ENCODE peak calls at places on chromosomes 2 and 18, in ten cellular contexts. One of them, this sample, is unnamed.

GRCh38 chr2:117856415-117857210 is 42.1 kb downstream of the DDX18 start:
- DNase-seq in A549: peak; percentile 46
- DNase-seq in gastrocnemius medialis: no peak
- DNase-seq in lung: no peak
- DNase-seq in heart right ventricle: no peak
- DNase-seq in uterus: no peak
- DNase-seq in HCT116: peak; percentile 15
- DNase-seq in lower lobe of right lung: no peak
- DNase-seq in right cardiac atrium: no peak
- DNase-seq in PC-3: peak; percentile 94
- DNase-seq in this sample: peak; percentile 67

GRCh38 chr2:85718006-85718391 is 23.8 kb downstream of the GNLY start:
- DNase-seq in lung: no peak
- DNase-seq in A549: no peak
- DNase-seq in uterus: no peak
- DNase-seq in HCT116: no peak
- DNase-seq in heart right ventricle: no peak
- DNase-seq in PC-3: peak; percentile 43
- DNase-seq in right cardiac atrium: no peak
- DNase-seq in lower lobe of right lung: no peak
- DNase-seq in gastrocnemius medialis: no peak
- DNase-seq in this sample: no peak

GRCh38 chr2:75481041-75481836 is 79.5 kb downstream of the EVA1A start:
- DNase-seq in uterus: no peak
- DNase-seq in lower lobe of right lung: no peak
- DNase-seq in lung: no peak
- DNase-seq in right cardiac atrium: no peak
- DNase-seq in gastrocnemius medialis: no peak
- DNase-seq in A549: no peak
- DNase-seq in PC-3: peak; percentile 32
- DNase-seq in HCT116: peak; percentile 10
- DNase-seq in heart right ventricle: no peak
- DNase-seq in this sample: peak; percentile 88

GRCh38 chr2:15588329-15588919 is 3.2 kb upstream of the DDX1 start:
- DNase-seq in A549: peak; percentile 56
- DNase-seq in uterus: peak; percentile 15
- DNase-seq in heart right ventricle: no peak
- DNase-seq in HCT116: peak; percentile 53
- DNase-seq in PC-3: peak; percentile 79
- DNase-seq in lower lobe of right lung: no peak
- DNase-seq in lung: peak; percentile 44
- DNase-seq in right cardiac atrium: peak; percentile 56
- DNase-seq in gastrocnemius medialis: peak; percentile 28
- DNase-seq in this sample: peak; percentile 67

GRCh38 chr2:142603761-142604160 is 273.7 kb upstream of the KYNU start:
- DNase-seq in lung: no peak
- DNase-seq in heart right ventricle: no peak
- DNase-seq in lower lobe of right lung: no peak
- DNase-seq in gastrocnemius medialis: no peak
- DNase-seq in PC-3: peak; percentile 59
- DNase-seq in A549: no peak
- DNase-seq in uterus: no peak
- DNase-seq in HCT116: no peak
- DNase-seq in right cardiac atrium: no peak
- DNase-seq in this sample: no peak

GRCh38 chr18:77622009-77622692 is 372.5 kb downstream of the GALR1 start:
- DNase-seq in right cardiac atrium: no peak
- DNase-seq in lower lobe of right lung: no peak
- DNase-seq in PC-3: no peak
- DNase-seq in A549: no peak
- DNase-seq in heart right ventricle: no peak
- DNase-seq in gastrocnemius medialis: no peak
- DNase-seq in uterus: no peak
- DNase-seq in HCT116: no peak
- DNase-seq in lung: no peak
- DNase-seq in this sample: no peak

GRCh38 chr2:66134113-66134730 is 300.7 kb upstream of the MEIS1 start:
- DNase-seq in uterus: no peak
- DNase-seq in gastrocnemius medialis: no peak
- DNase-seq in HCT116: no peak
- DNase-seq in right cardiac atrium: no peak
- DNase-seq in heart right ventricle: no peak
- DNase-seq in lung: no peak
- DNase-seq in PC-3: no peak
- DNase-seq in lower lobe of right lung: no peak
- DNase-seq in A549: no peak
- DNase-seq in this sample: no peak

GRCh38 chr2:215830313-215830712 is 183.0 kb downstream of the MREG start:
- DNase-seq in heart right ventricle: no peak
- DNase-seq in HCT116: peak; percentile 12
- DNase-seq in lower lobe of right lung: peak; percentile 47
- DNase-seq in right cardiac atrium: peak; percentile 40
- DNase-seq in PC-3: peak; percentile 62
- DNase-seq in uterus: peak; percentile 18
- DNase-seq in A549: no peak
- DNase-seq in gastrocnemius medialis: peak; percentile 24
- DNase-seq in lung: peak; percentile 48
- DNase-seq in this sample: peak; percentile 55

GRCh38 chr18:34817636-34818035 is 107.5 kb downstream of the DTNA start:
- DNase-seq in lower lobe of right lung: no peak
- DNase-seq in lung: no peak
- DNase-seq in heart right ventricle: no peak
- DNase-seq in PC-3: no peak
- DNase-seq in right cardiac atrium: no peak
- DNase-seq in uterus: no peak
- DNase-seq in HCT116: no peak
- DNase-seq in A549: no peak
- DNase-seq in gastrocnemius medialis: no peak
- DNase-seq in this sample: no peak

GRCh38 chr2:96523659-96524481 is 12.7 kb upstream of the ARID5A start:
- DNase-seq in lung: no peak
- DNase-seq in right cardiac atrium: no peak
- DNase-seq in uterus: peak; percentile 58
- DNase-seq in HCT116: no peak
- DNase-seq in PC-3: no peak
- DNase-seq in A549: no peak
- DNase-seq in gastrocnemius medialis: no peak
- DNase-seq in heart right ventricle: no peak
- DNase-seq in lower lobe of right lung: no peak
- DNase-seq in this sample: no peak

GRCh38 chr2:72031346-72032115 is 116.1 kb downstream of the CYP26B1 start:
- DNase-seq in A549: no peak
- DNase-seq in HCT116: no peak
- DNase-seq in heart right ventricle: no peak
- DNase-seq in right cardiac atrium: no peak
- DNase-seq in PC-3: no peak
- DNase-seq in lower lobe of right lung: no peak
- DNase-seq in gastrocnemius medialis: no peak
- DNase-seq in lung: peak; percentile 22
- DNase-seq in uterus: no peak
- DNase-seq in this sample: no peak
- H3K27ac ChIP-seq in A549: no peak overlapping the region
- H3K27ac ChIP-seq in HCT116: no peak overlapping the region
- H3K27ac ChIP-seq in heart right ventricle: no peak overlapping the region
- H3K27ac ChIP-seq in right cardiac atrium: no peak overlapping the region
- H3K27ac ChIP-seq in PC-3: no peak overlapping the region
- H3K27ac ChIP-seq in lower lobe of right lung: no peak overlapping the region
- H3K27ac ChIP-seq in gastrocnemius medialis: no peak overlapping the region
- H3K27ac ChIP-seq in lung: no peak overlapping the region
- H3K27ac ChIP-seq in uterus: no peak overlapping the region
- H3K27ac ChIP-seq in this sample: no peak overlapping the region

DNA sequence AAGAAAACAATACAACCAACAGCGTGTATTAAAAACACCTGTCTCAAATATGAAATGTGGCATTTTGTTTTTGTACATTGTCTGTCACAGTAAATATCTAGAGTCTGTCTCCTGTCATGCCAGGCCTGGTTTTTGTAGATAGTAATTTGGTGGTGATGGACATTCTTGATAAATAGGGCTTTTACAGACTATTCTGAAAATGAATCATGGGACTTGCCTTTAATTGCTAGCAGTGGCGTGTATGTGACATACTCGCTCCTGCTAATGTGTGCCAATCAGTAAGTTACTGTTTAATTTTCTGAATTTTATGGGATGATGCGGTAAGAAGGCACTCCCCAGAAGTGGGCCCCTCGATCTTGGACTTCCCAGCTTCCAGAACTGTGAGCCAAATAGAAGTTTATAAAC is 83.7 kb downstream of the TANC1 start:
- DNase-seq in right cardiac atrium: no peak
- DNase-seq in HCT116: no peak
- DNase-seq in PC-3: no peak
- DNase-seq in lower lobe of right lung: no peak
- DNase-seq in lung: no peak
- DNase-seq in heart right ventricle: no peak
- DNase-seq in A549: no peak
- DNase-seq in gastrocnemius medialis: no peak
- DNase-seq in uterus: no peak
- DNase-seq in this sample: no peak
- H3K27ac ChIP-seq in right cardiac atrium: no peak overlapping the region
- H3K27ac ChIP-seq in HCT116: no peak overlapping the region
- H3K27ac ChIP-seq in PC-3: no peak overlapping the region
- H3K27ac ChIP-seq in lower lobe of right lung: no peak overlapping the region
- H3K27ac ChIP-seq in lung: peak overlapping the region; percentile 27
- H3K27ac ChIP-seq in heart right ventricle: peak overlapping the region; percentile 20
- H3K27ac ChIP-seq in A549: no peak overlapping the region
- H3K27ac ChIP-seq in gastrocnemius medialis: no peak overlapping the region
- H3K27ac ChIP-seq in uterus: peak overlapping the region; percentile 2
- H3K27ac ChIP-seq in this sample: no peak overlapping the region

GRCh38 chr2:97935719-97936161 is 60.0 kb downstream of the TMEM131 start:
- DNase-seq in HCT116: peak; percentile 28
- DNase-seq in lung: no peak
- DNase-seq in lower lobe of right lung: no peak
- DNase-seq in A549: no peak
- DNase-seq in gastrocnemius medialis: no peak
- DNase-seq in PC-3: peak; percentile 80
- DNase-seq in right cardiac atrium: no peak
- DNase-seq in heart right ventricle: no peak
- DNase-seq in uterus: no peak
- DNase-seq in this sample: peak; percentile 42
- H3K27ac ChIP-seq in HCT116: peak overlapping the region; percentile 33
- H3K27ac ChIP-seq in lung: no peak overlapping the region
- H3K27ac ChIP-seq in lower lobe of right lung: no peak overlapping the region
- H3K27ac ChIP-seq in A549: no peak overlapping the region
- H3K27ac ChIP-seq in gastrocnemius medialis: peak overlapping the region; percentile 80
- H3K27ac ChIP-seq in PC-3: peak overlapping the region; percentile 64
- H3K27ac ChIP-seq in right cardiac atrium: peak overlapping the region; percentile 27
- H3K27ac ChIP-seq in heart right ventricle: no peak overlapping the region
- H3K27ac ChIP-seq in uterus: no peak overlapping the region
- H3K27ac ChIP-seq in this sample: peak overlapping the region; percentile 1

DNA sequence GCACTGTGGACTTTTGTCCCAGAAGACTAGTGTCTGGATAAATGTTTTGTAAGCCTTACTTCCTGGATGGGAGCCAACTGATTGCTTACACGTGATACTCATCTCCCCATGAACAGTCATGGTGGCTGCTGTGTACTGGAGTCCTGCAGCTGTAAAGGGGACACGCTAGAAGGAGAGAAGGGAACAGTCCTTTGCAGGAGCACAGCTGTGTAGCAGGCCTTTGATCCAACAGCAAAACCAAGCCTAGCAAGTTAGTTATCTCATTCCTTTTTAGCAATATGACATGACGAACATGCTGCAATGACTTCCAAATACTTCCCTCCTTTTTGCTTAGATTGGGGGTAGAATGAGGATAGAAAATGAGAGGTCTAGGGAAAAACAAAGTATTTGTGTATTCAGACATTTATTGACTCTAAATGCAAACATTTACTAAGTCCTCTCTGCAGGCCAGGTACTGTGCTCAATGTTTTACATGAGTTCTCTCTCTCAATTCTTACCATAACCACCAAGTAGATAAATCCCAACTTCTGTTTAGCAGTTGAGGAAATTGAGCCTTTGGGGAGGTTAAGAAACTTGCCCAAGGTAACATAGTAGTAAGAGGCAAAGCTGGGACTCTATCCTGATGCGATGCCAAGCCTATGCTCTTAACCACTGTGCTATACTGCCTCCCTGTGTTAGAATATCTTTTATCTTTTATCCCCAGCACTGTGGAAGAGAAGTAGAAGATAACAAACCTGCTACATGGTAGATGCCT is 55.4 kb upstream of the CD28 start:
- DNase-seq in heart right ventricle: no peak
- DNase-seq in lower lobe of right lung: no peak
- DNase-seq in PC-3: peak; percentile 80
- DNase-seq in lung: no peak
- DNase-seq in HCT116: peak; percentile 37
- DNase-seq in gastrocnemius medialis: peak; percentile 29
- DNase-seq in right cardiac atrium: no peak
- DNase-seq in uterus: peak; percentile 33
- DNase-seq in A549: peak; percentile 31
- DNase-seq in this sample: peak; percentile 98
- H3K27ac ChIP-seq in heart right ventricle: peak overlapping the region; percentile 56
- H3K27ac ChIP-seq in lower lobe of right lung: peak overlapping the region; percentile 66
- H3K27ac ChIP-seq in PC-3: no peak overlapping the region
- H3K27ac ChIP-seq in lung: no peak overlapping the region
- H3K27ac ChIP-seq in HCT116: no peak overlapping the region
- H3K27ac ChIP-seq in gastrocnemius medialis: peak overlapping the region; percentile 64
- H3K27ac ChIP-seq in right cardiac atrium: peak overlapping the region; percentile 63
- H3K27ac ChIP-seq in uterus: peak overlapping the region; percentile 57
- H3K27ac ChIP-seq in A549: peak overlapping the region; percentile 78
- H3K27ac ChIP-seq in this sample: peak overlapping the region; percentile 91

DNA sequence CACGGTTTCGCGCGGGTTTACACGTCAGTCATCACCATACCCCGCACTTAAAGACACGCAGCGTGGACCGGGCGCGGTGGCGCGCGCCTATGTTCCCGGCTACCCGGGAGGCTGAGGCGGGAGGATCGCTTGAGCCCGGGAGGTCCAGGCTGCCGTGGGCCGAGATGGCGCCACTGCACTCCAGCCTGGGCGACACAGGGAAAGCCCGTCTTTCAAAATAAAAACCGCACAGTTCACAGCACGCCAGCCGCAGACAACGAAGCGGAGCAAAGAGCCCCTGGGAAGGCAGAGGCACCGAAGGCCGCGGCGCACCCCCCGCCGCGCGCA is 330 bp downstream of the DTYMK start:
- DNase-seq in uterus: no peak
- DNase-seq in right cardiac atrium: peak; percentile 63
- DNase-seq in lower lobe of right lung: no peak
- DNase-seq in heart right ventricle: no peak
- DNase-seq in A549: no peak
- DNase-seq in PC-3: no peak
- DNase-seq in lung: peak; percentile 36
- DNase-seq in gastrocnemius medialis: no peak
- DNase-seq in HCT116: no peak
- DNase-seq in this sample: no peak
- H3K27ac ChIP-seq in uterus: peak overlapping the region; percentile 44
- H3K27ac ChIP-seq in right cardiac atrium: peak overlapping the region; percentile 9
- H3K27ac ChIP-seq in lower lobe of right lung: peak overlapping the region; percentile 75
- H3K27ac ChIP-seq in heart right ventricle: peak overlapping the region; percentile 93
- H3K27ac ChIP-seq in A549: peak overlapping the region; percentile 93
- H3K27ac ChIP-seq in PC-3: peak overlapping the region; percentile 49
- H3K27ac ChIP-seq in lung: peak overlapping the region; percentile 80
- H3K27ac ChIP-seq in gastrocnemius medialis: peak overlapping the region; percentile 96
- H3K27ac ChIP-seq in HCT116: peak overlapping the region; percentile 90
- H3K27ac ChIP-seq in this sample: peak overlapping the region; percentile 95

This sample was measured in HepG2.